ENCODE peak calls at places on chromosomes 3 and 15, in nine cellular contexts. S is CD4-positive, alpha-beta memory T cell; C is endothelial cell; L is NCI-H1105; B is C1 segment of cervical spinal cord; N is activated naive CD4-positive, alpha-beta T cell; O is NCI-H748 treated with DMSO at 0.1 percent for 48 hours; A is uterus; D is iPS-NIHi11. V is an unnamed sample.

GRCh38 chr15:95558131-95558530 is 772.4 kb upstream of the NR2F2 start:
- DNase-seq in S (no peak), C (no peak), L (no peak), B (no peak), N (no peak), O (no peak), A (no peak), D (no peak), V (peak; percentile 50)

GRCh38 chr3:141625506-141625905 is 112.6 kb upstream of the RNF7 start:
- DNase-seq in S (no peak), C (no peak), L (no peak), B (no peak), N (no peak), O (no peak), A (no peak), D (no peak), V (peak; percentile 75)

GRCh38 chr3:103337179-103337845 is 902.5 kb downstream of the ZPLD1 start:
- DNase-seq in S (no peak), C (no peak), L (peak; percentile 78), B (no peak), N (no peak), O (no peak), A (no peak), D (peak; percentile 17), V (no peak)

GRCh38 chr15:84950570-84951111 is 31.0 kb upstream of the PDE8A start:
- DNase-seq in S (no peak), C (no peak), L (no peak), B (no peak), N (no peak), O (no peak), A (no peak), D (no peak), V (no peak)

GRCh38 chr3:189041482-189042090 is 130.2 kb upstream of the TPRG1 start:
- DNase-seq in S (peak; percentile 79), C (peak; percentile 54), L (peak; percentile 50), B (no peak), N (peak; percentile 22), O (no peak), A (peak; percentile 25), D (peak; percentile 72), V (peak; percentile 72)

GRCh38 chr3:135038191-135038590 is 243.1 kb downstream of the EPHB1 start:
- DNase-seq in S (no peak), C (no peak), L (no peak), B (no peak), N (no peak), O (no peak), A (no peak), D (no peak), V (no peak)

GRCh38 chr3:169701457-169701856 is 37.9 kb upstream of the MECOM start:
- DNase-seq in S (no peak), C (no peak), L (no peak), B (no peak), N (no peak), O (no peak), A (no peak), D (no peak), V (no peak)

GRCh38 chr3:192947421-192947820 is 29.8 kb upstream of the MB21D2 start:
- DNase-seq in S (no peak), C (no peak), L (no peak), B (no peak), N (no peak), O (no peak), A (no peak), D (no peak), V (no peak)

GRCh38 chr3:140093742-140094141 is 158.8 kb downstream of the CLSTN2 start:
- DNase-seq in S (no peak), C (no peak), L (peak; percentile 82), B (no peak), N (no peak), O (no peak), A (peak; percentile 70), D (no peak), V (peak; percentile 88)

GRCh38 chr3:31755911-31756658 is 223.4 kb downstream of the STT3B start:
- DNase-seq in S (no peak), C (no peak), L (no peak), B (no peak), N (no peak), O (no peak), A (no peak), D (no peak), V (peak; percentile 76)

GRCh38 chr15:34271493-34271892 is 46.7 kb downstream of the EMC4 start:
- DNase-seq in S (no peak), C (no peak), L (no peak), B (no peak), N (no peak), O (no peak), A (peak; percentile 40), D (no peak), V (peak; percentile 17)

GRCh38 chr3:122416966-122417365 is 1.1 kb upstream of the WDR5B start:
- DNase-seq in S (no peak), C (peak; percentile 3), L (no peak), B (no peak), N (no peak), O (no peak), A (no peak), D (no peak), V (peak; percentile 46)

GRCh38 chr3:121411554-121411953 is 134.2 kb downstream of the POLQ start:
- DNase-seq in S (no peak), C (no peak), L (no peak), B (no peak), N (no peak), O (no peak), A (no peak), D (no peak), V (peak; percentile 16)

GRCh38 chr3:119998166-119998565 is 96.1 kb downstream of the GSK3B start:
- DNase-seq in S (no peak), C (no peak), L (no peak), B (no peak), N (no peak), O (no peak), A (no peak), D (no peak), V (no peak)

GRCh38 chr15:100759698-100760356 is 119.8 kb upstream of the ALDH1A3 start:
- DNase-seq in S (no peak), C (no peak), L (no peak), B (no peak), N (no peak), O (no peak), A (no peak), D (no peak), V (peak; percentile 69)

GRCh38 chr3:188207941-188208750 is 54.2 kb downstream of the LPP start:
- DNase-seq in S (no peak), C (no peak), L (no peak), B (no peak), N (no peak), O (no peak), A (no peak), D (peak; percentile 53), V (no peak)

GRCh38 chr3:169836058-169836941 is 23.6 kb upstream of the LRRC34 start:
- DNase-seq in S (no peak), C (no peak), L (no peak), B (no peak), N (no peak), O (no peak), A (no peak), D (no peak), V (peak; percentile 26)

GRCh38 chr3:48820626-48821324 is 26.9 kb downstream of the PRKAR2A start:
- DNase-seq in S (no peak), C (no peak), L (no peak), B (no peak), N (no peak), O (no peak), A (no peak), D (no peak), V (peak; percentile 65)

GRCh38 chr3:66418432-66419052 is 82.3 kb downstream of the LRIG1 start:
- DNase-seq in S (no peak), C (no peak), L (no peak), B (peak; percentile 20), N (no peak), O (no peak), A (no peak), D (no peak), V (no peak)

GRCh38 chr15:40555876-40556275 is 9.0 kb downstream of the CCDC32 start:
- DNase-seq in S (no peak), C (no peak), L (no peak), B (no peak), N (no peak), O (no peak), A (no peak), D (no peak), V (no peak)

GRCh38 chr15:70535071-70535954 is 228.0 kb downstream of the UACA start:
- DNase-seq in S (peak; percentile 77), C (no peak), L (no peak), B (no peak), N (no peak), O (no peak), A (no peak), D (no peak), V (no peak)